ENCODE peak calls at places on chromosomes 16 and 17, in ten cellular contexts. P is activated CD4-positive, alpha-beta T cell treated with anti-CD3 and anti-CD28 coated beads, Interleukin-2, amount 50 U/mL, for 4 hours; T is adrenal gland; S is NCI-H460; H is G401; X is Peyer's patch; Z is gastrocnemius medialis; K is M059J; E is DMS153; W is NCI-H510A. Q is an unnamed sample.

GRCh38 chr16:49116873-49117272 is 164.8 kb downstream of the CBLN1 start:
- DNase-seq in Z (no peak), P (no peak), X (no peak), T (no peak), E (no peak), K (peak; percentile 70), W (no peak), S (no peak), H (no peak), Q (no peak)

GRCh38 chr17:17818088-17818526 is 18.7 kb downstream of the SREBF1 start:
- DNase-seq in X (no peak), H (peak; percentile 46), K (no peak), Z (peak; percentile 57), P (no peak), S (no peak), E (no peak), T (peak; percentile 82), W (no peak), Q (no peak)

GRCh38 chr16:1960665-1961630 is 1.6 kb downstream of the NDUFB10 start:
- DNase-seq in T (no peak), W (no peak), P (no peak), E (no peak), K (peak; percentile 48), H (peak; percentile 56), X (no peak), S (peak; percentile 55), Z (no peak), Q (no peak)

GRCh38 chr17:82180776-82181528 is 31.7 kb downstream of the CCDC57 start:
- DNase-seq in X (no peak), T (no peak), H (no peak), Z (no peak), W (no peak), K (no peak), E (no peak), P (no peak), S (no peak), Q (no peak)

GRCh38 chr17:61150686-61151299 is 248.8 kb upstream of the TBX2 start:
- DNase-seq in Z (no peak), P (no peak), T (no peak), K (peak; percentile 36), H (no peak), S (no peak), E (no peak), X (no peak), W (no peak), Q (no peak)

GRCh38 chr17:30921544-30922196 is at the start of gene ADAP2:
- DNase-seq in P (no peak), E (no peak), T (peak; percentile 65), H (peak; percentile 11), X (peak; percentile 80), S (peak; percentile 7), Z (peak; percentile 25), K (no peak), W (peak; percentile 51), Q (peak; percentile 73)

GRCh38 chr17:79098282-79098867 is 23.8 kb downstream of the ENGASE start:
- DNase-seq in W (no peak), K (no peak), H (no peak), Z (no peak), T (no peak), X (no peak), S (no peak), P (no peak), E (no peak), Q (no peak)

GRCh38 chr17:39195568-39196160 is 1.8 kb downstream of the CACNB1 start:
- DNase-seq in H (peak; percentile 46), E (no peak), P (no peak), X (peak; percentile 69), T (no peak), K (no peak), Z (peak; percentile 80), S (no peak), W (no peak), Q (no peak)

GRCh38 chr17:7167832-7168231 is 11.3 kb downstream of the ASGR1 start:
- DNase-seq in E (no peak), W (no peak), H (no peak), K (no peak), X (no peak), Z (no peak), P (no peak), S (no peak), T (no peak), Q (no peak)

GRCh38 chr17:236641-237405 is 55.4 kb upstream of the DOC2B start:
- DNase-seq in S (no peak), E (no peak), X (no peak), P (no peak), H (no peak), K (peak; percentile 30), Z (no peak), W (no peak), T (no peak), Q (no peak)